ENCODE peak calls at places on chromosomes 2 and 18, in five cellular contexts. E, A, O, P and D are unnamed samples.

GRCh38 chr18:36296591-36297418 is 708 bp upstream of the FHOD3 start:
- DNase-seq in E (peak; percentile 74), A (peak; percentile 77), O (no peak), P (peak; percentile 91), D (no peak)

GRCh38 chr18:48831113-48831759 is 119.5 kb downstream of the SMAD7 start:
- DNase-seq in E (no peak), A (no peak), O (peak; percentile 11), P (no peak), D (no peak)

GRCh38 chr2:130181338-130181879 is at the start of gene SMPD4:
- DNase-seq in E (peak; percentile 97), A (peak; percentile 93), O (peak; percentile 98), P (peak; percentile 99), D (peak; percentile 81)

GRCh38 chr2:221334466-221334865 is 237.6 kb downstream of the EPHA4 start:
- DNase-seq in E (no peak), A (no peak), O (no peak), P (no peak), D (no peak)

GRCh38 chr18:28115149-28115550 is 61.8 kb downstream of the CDH2 start:
- DNase-seq in E (peak; percentile 65), A (peak; percentile 96), O (no peak), P (no peak), D (no peak)

GRCh38 chr18:79962835-79963657 is 1.4 kb upstream of the HSBP1L1 start:
- DNase-seq in E (no peak), A (no peak), O (no peak), P (no peak), D (no peak)

GRCh38 chr2:66535574-66536289 is 100.8 kb downstream of the MEIS1 start:
- DNase-seq in E (no peak), A (no peak), O (no peak), P (no peak), D (no peak)

GRCh38 chr18:4074647-4075046 is 380.5 kb downstream of the DLGAP1 start:
- DNase-seq in E (no peak), A (peak; percentile 26), O (no peak), P (no peak), D (no peak)

GRCh38 chr2:239067196-239067865 is 219.4 kb downstream of the TWIST2 start:
- DNase-seq in E (no peak), A (no peak), O (no peak), P (no peak), D (no peak)

GRCh38 chr18:37380546-37381110 is 185.0 kb downstream of the CELF4 start:
- DNase-seq in E (no peak), A (no peak), O (no peak), P (no peak), D (no peak)

GRCh38 chr2:15177103-15177502 is 384.0 kb downstream of the NBAS start:
- DNase-seq in E (no peak), A (peak; percentile 63), O (no peak), P (no peak), D (no peak)

GRCh38 chr2:113158884-113159553 is 14.8 kb upstream of the PSD4 start:
- DNase-seq in E (no peak), A (peak; percentile 45), O (no peak), P (no peak), D (no peak)

GRCh38 chr2:15927546-15928218 is 12.7 kb upstream of the MYCN start:
- DNase-seq in E (no peak), A (no peak), O (no peak), P (no peak), D (no peak)

GRCh38 chr18:58216071-58216471 is 172.0 kb downstream of the NEDD4L start:
- DNase-seq in E (no peak), A (no peak), O (no peak), P (peak; percentile 68), D (no peak)

GRCh38 chr2:20488782-20489181 is 41.9 kb downstream of the RHOB start:
- DNase-seq in E (no peak), A (no peak), O (no peak), P (no peak), D (no peak)

GRCh38 chr2:165582409-165582808 is 112.9 kb downstream of the CSRNP3 start:
- DNase-seq in E (no peak), A (no peak), O (no peak), P (no peak), D (no peak)

GRCh38 chr2:200476836-200477235 is 33.0 kb downstream of the KCTD18 start:
- DNase-seq in E (no peak), A (no peak), O (no peak), P (no peak), D (no peak)

GRCh38 chr18:37956902-37957301 is 391.3 kb upstream of the CELF4 start:
- DNase-seq in E (no peak), A (no peak), O (no peak), P (no peak), D (no peak)

GRCh38 chr2:11177871-11178598 is 22.8 kb downstream of the SLC66A3 start:
- DNase-seq in E (no peak), A (peak; percentile 52), O (no peak), P (no peak), D (no peak)

GRCh38 chr2:85385746-85386145 is 24.4 kb downstream of the CAPG start:
- DNase-seq in E (no peak), A (no peak), O (no peak), P (no peak), D (no peak)

GRCh38 chr18:69357590-69357989 is 43.1 kb upstream of the DOK6 start:
- DNase-seq in E (no peak), A (no peak), O (no peak), P (no peak), D (no peak)

GRCh38 chr2:69253893-69254292 is 133.1 kb downstream of the GFPT1 start:
- DNase-seq in E (peak; percentile 99), A (peak; percentile 99), O (no peak), P (no peak), D (no peak)

GRCh38 chr2:181036848-181037603 is 56.6 kb downstream of the UBE2E3 start:
- DNase-seq in E (no peak), A (peak; percentile 80), O (no peak), P (no peak), D (no peak)

GRCh38 chr2:108365656-108366055 is 12.1 kb upstream of the SULT1C4 start:
- DNase-seq in E (no peak), A (no peak), O (no peak), P (no peak), D (no peak)

GRCh38 chr2:108364676-108365297 is 13.0 kb upstream of the SULT1C4 start:
- DNase-seq in E (peak; percentile 59), A (peak; percentile 36), O (no peak), P (no peak), D (no peak)

GRCh38 chr2:108363900-108364225 is 13.9 kb upstream of the SULT1C4 start:
- DNase-seq in E (no peak), A (peak; percentile 47), O (no peak), P (no peak), D (no peak)

GRCh38 chr2:108360776-108361468 is 16.8 kb upstream of the SULT1C4 start:
- DNase-seq in E (no peak), A (no peak), O (no peak), P (no peak), D (no peak)

DNA sequence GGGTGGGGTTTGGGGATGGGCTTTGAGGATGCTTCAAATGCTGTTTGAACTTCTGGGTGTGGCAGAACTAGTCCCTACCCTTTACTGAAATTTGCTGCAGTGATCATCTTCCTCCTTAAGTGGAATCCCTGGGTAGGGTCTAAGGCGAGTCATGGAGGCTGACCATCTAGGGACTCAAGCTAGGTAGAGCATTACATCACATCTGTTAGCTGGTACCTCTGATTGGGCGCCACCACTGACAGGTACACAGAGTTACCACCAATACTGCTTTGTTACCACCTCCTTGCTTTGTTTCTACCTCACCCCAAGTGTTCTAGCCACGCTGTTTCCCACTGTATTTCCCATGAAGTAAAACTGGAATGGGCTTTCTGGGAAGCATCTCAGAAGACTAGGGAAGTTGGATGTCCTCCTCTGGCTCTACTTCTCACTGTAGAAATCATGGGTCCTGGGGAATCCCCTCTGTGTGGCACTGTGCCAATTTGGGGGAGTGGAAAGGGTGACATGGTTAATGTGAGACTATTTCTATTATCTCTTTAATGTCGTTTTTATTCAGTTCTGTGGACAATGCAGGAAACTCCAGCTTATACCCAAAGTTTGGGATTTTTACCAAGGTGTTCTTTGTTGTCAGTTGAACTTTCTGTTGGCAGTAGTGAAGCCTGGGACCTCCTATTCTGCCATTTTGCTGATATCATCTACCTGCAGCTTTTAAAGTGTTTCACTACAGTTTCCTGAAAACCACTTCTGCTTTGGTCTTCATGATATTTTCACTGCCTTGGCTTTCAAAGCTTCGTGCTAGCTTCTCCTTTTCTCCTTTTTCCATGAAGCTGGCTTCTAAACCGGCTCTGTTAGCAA is 14.5 kb upstream of the SULT1C4 start:
- DNase-seq in E (peak; percentile 47), A (no peak), O (no peak), P (no peak), D (no peak)
- H3K27ac ChIP-seq in E (peak overlapping the region; percentile 71), A (no peak overlapping the region), O (no peak overlapping the region), P (no peak overlapping the region), D (no peak overlapping the region)

GRCh38 chr2:21915201-21915600 is 791.4 kb downstream of the TDRD15 start:
- DNase-seq in E (no peak), A (no peak), O (no peak), P (no peak), D (no peak)

GRCh38 chr2:21916934-21917522 is 793.3 kb downstream of the TDRD15 start:
- DNase-seq in E (no peak), A (peak; percentile 21), O (no peak), P (no peak), D (no peak)

GRCh38 chr2:21910832-21911507 is 787.2 kb downstream of the TDRD15 start:
- DNase-seq in E (no peak), A (no peak), O (no peak), P (no peak), D (no peak)

GRCh38 chr2:21912405-21912804 is 788.6 kb downstream of the TDRD15 start:
- DNase-seq in E (no peak), A (no peak), O (no peak), P (no peak), D (no peak)
- H3K9me3 ChIP-seq in E (no peaks in the 10 kb centered on the region), A (no peaks in the 10 kb centered on the region), O (peaks cover 5% of the 10 kb centered on the region), P (no peaks in the 10 kb centered on the region), D (no peaks in the 10 kb centered on the region)

GRCh38 chr2:106272202-106272807 is 78.2 kb upstream of the UXS1 start:
- DNase-seq in E (no peak), A (no peak), O (no peak), P (peak; percentile 19), D (no peak)

GRCh38 chr2:106269591-106270291 is 75.6 kb upstream of the UXS1 start:
- DNase-seq in E (peak; percentile 18), A (no peak), O (peak; percentile 92), P (peak; percentile 91), D (no peak)

GRCh38 chr2:106275971-106276370 is 81.9 kb upstream of the UXS1 start:
- DNase-seq in E (no peak), A (no peak), O (no peak), P (peak; percentile 70), D (no peak)

GRCh38 chr2:106267997-106268396 is 73.9 kb upstream of the UXS1 start:
- DNase-seq in E (no peak), A (no peak), O (no peak), P (no peak), D (no peak)

GRCh38 chr2:106270471-106270891 is 76.4 kb upstream of the UXS1 start:
- DNase-seq in E (no peak), A (no peak), O (no peak), P (peak; percentile 60), D (no peak)
- H3K27ac ChIP-seq in E (no peak overlapping the region), A (no peak overlapping the region), O (no peak overlapping the region), P (no peak overlapping the region), D (no peak overlapping the region)

DNA sequence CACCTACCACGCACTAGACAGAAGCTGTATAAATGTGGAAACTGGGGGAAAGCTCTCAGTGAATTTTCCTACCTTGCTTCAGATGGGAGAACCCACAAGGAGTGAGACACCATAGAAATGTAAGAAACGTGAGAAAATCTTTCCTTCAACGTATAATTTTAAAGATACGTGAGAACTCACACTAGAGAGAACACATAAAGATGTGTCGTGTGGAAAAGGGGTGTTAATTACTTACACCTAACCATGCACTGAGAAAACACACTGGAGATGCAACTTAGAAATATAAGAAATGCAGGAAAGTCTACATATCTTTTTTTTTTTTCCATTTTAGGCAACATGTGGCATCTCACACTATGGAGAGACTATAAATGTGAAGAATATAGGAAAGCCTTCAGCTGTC is 352.9 kb upstream of the NETO1 start:
- DNase-seq in E (no peak), A (no peak), O (no peak), P (no peak), D (no peak)
- H3K9me3 ChIP-seq in E (peaks cover 66% of the 10 kb centered on the region), A (peaks cover 27% of the 10 kb centered on the region), O (peaks cover 38% of the 10 kb centered on the region), P (no peaks in the 10 kb centered on the region), D (peaks cover 30% of the 10 kb centered on the region)